ENCODE peak calls at places on chromosomes 11 and 22, in ten cellular contexts. A is Calu3, N is MCF 10A, H is HL-60, O is GM12865, U is endothelial cell of umbilical vein, J is Panc1, Q is fibroblast of pulmonary artery, L is BJ, S is epithelial cell of esophagus. G is an unnamed sample.

GRCh38 chr11:2220173-2220771 is 48.7 kb upstream of the TH start:
- DNase-seq in S (no peak), H (no peak), Q (no peak), A (no peak), N (no peak), U (no peak), L (no peak), O (no peak), J (no peak), G (no peak)

GRCh38 chr11:108754901-108755625 is 90.2 kb downstream of the DDX10 start:
- DNase-seq in H (no peak), J (no peak), O (no peak), Q (peak; percentile 42), L (peak; percentile 14), A (no peak), S (no peak), U (peak; percentile 18), N (peak; percentile 40), G (no peak)

GRCh38 chr11:88709567-88709966 is 356.2 kb downstream of the GRM5 start:
- DNase-seq in N (peak; percentile 4), U (peak; percentile 15), Q (no peak), S (peak; percentile 68), J (peak; percentile 43), L (no peak), O (no peak), A (peak; percentile 69), H (no peak), G (peak; percentile 6)

GRCh38 chr11:128708660-128709059 is 14.8 kb downstream of the FLI1 start:
- DNase-seq in N (no peak), J (no peak), A (no peak), L (no peak), O (no peak), S (no peak), U (no peak), H (no peak), Q (no peak), G (no peak)

GRCh38 chr11:69055598-69056516 is 7.1 kb downstream of the TPCN2 start:
- DNase-seq in O (peak; percentile 95), N (no peak), J (no peak), L (no peak), H (peak; percentile 62), S (no peak), U (no peak), Q (no peak), A (no peak), G (no peak)

GRCh38 chr11:3655548-3655947 is 10.6 kb downstream of the ART1 start:
- DNase-seq in O (no peak), H (no peak), S (no peak), J (no peak), A (no peak), N (no peak), Q (no peak), U (no peak), L (no peak), G (no peak)

GRCh38 chr11:96098511-96099241 is 174.8 kb upstream of the MTMR2 start:
- DNase-seq in Q (peak; percentile 65), J (no peak), S (peak; percentile 45), N (peak; percentile 50), U (no peak), L (no peak), O (no peak), H (no peak), A (peak; percentile 46), G (no peak)

GRCh38 chr11:39786682-39787081 is 1672.8 kb downstream of the LRRC4C start:
- DNase-seq in A (no peak), Q (no peak), J (no peak), H (no peak), L (no peak), N (no peak), U (no peak), O (no peak), S (no peak), G (no peak)

GRCh38 chr11:130476200-130476921 is 27.9 kb downstream of the ADAMTS15 start:
- DNase-seq in A (no peak), S (no peak), Q (no peak), U (no peak), H (no peak), L (no peak), N (no peak), O (no peak), J (no peak), G (no peak)

GRCh38 chr11:4480577-4481539 is 1.6 kb upstream of the OR52K1 start:
- DNase-seq in L (no peak), N (peak; percentile 38), A (no peak), H (peak; percentile 36), O (no peak), J (no peak), Q (no peak), S (peak; percentile 86), U (peak; percentile 66), G (peak; percentile 46)

GRCh38 chr11:72224587-72225410 is at the start of gene INPPL1:
- DNase-seq in O (peak; percentile 60), S (peak; percentile 50), N (peak; percentile 45), Q (peak; percentile 37), J (no peak), L (no peak), H (no peak), U (no peak), A (peak; percentile 48), G (no peak)

GRCh38 chr11:44199298-44199697 is 103.8 kb downstream of the EXT2 start:
- DNase-seq in Q (no peak), L (no peak), S (no peak), N (no peak), O (no peak), H (no peak), U (no peak), J (no peak), A (no peak), G (no peak)

GRCh38 chr11:121226415-121227263 is 65.9 kb upstream of the SC5D start:
- DNase-seq in Q (no peak), S (no peak), L (no peak), A (no peak), N (no peak), J (no peak), H (no peak), U (no peak), O (peak; percentile 71), G (no peak)

GRCh38 chr22:32987081-32987631 is 71.0 kb downstream of the SYN3 start:
- DNase-seq in N (peak; percentile 97), J (no peak), H (no peak), Q (peak; percentile 57), O (no peak), S (peak; percentile 93), A (no peak), U (no peak), L (no peak), G (peak; percentile 44)

GRCh38 chr11:71193431-71193830 is 58.9 kb downstream of the SHANK2 start:
- DNase-seq in U (no peak), L (no peak), S (no peak), H (no peak), Q (no peak), A (no peak), J (no peak), O (no peak), N (no peak), G (no peak)

GRCh38 chr11:86774422-86774821 is 25.9 kb upstream of the PRSS23 start:
- DNase-seq in S (no peak), J (no peak), Q (no peak), N (no peak), U (no peak), H (no peak), A (no peak), L (no peak), O (no peak), G (no peak)

GRCh38 chr22:32880906-32881596 is 79.5 kb downstream of the TIMP3 start:
- DNase-seq in O (no peak), L (no peak), U (peak; percentile 4), Q (peak; percentile 92), S (peak; percentile 34), A (peak; percentile 2), J (no peak), N (no peak), H (no peak), G (no peak)

GRCh38 chr11:68370211-68371111 is 58.1 kb downstream of the LRP5 start:
- DNase-seq in A (no peak), S (no peak), H (peak; percentile 21), J (no peak), L (no peak), N (no peak), O (peak; percentile 94), Q (no peak), U (no peak), G (no peak)

GRCh38 chr22:49040754-49041467 is 786.8 kb downstream of the BRD1 start:
- DNase-seq in L (no peak), N (no peak), O (no peak), A (no peak), S (no peak), H (no peak), J (no peak), U (no peak), Q (no peak), G (no peak)

GRCh38 chr22:49010086-49010863 is 817.4 kb downstream of the BRD1 start:
- DNase-seq in N (no peak), Q (no peak), L (no peak), H (no peak), S (no peak), J (no peak), O (no peak), U (no peak), A (no peak), G (no peak)

GRCh38 chr11:112694813-112695212 is 266.4 kb upstream of the NCAM1 start:
- DNase-seq in O (no peak), A (no peak), L (no peak), J (no peak), N (peak; percentile 45), Q (peak; percentile 6), U (no peak), S (peak; percentile 57), H (no peak), G (peak; percentile 33)

GRCh38 chr11:115462004-115462541 is 42.1 kb downstream of the CADM1 start:
- DNase-seq in J (no peak), N (no peak), U (no peak), O (no peak), H (no peak), A (no peak), Q (no peak), S (no peak), L (no peak), G (no peak)
- TF ChIP-seq CTCF in J (no peak), N (no peak), U (no peak), O (no peak), H (no peak), A (no peak), Q (no peak), S (no peak), L (no peak), G (no peak)

GRCh38 chr11:114197799-114198500 is 98.2 kb upstream of the NNMT start:
- DNase-seq in U (peak; percentile 96), L (peak; percentile 3), O (no peak), Q (peak; percentile 99), A (peak; percentile 47), S (peak; percentile 57), H (no peak), N (peak; percentile 95), J (no peak), G (peak; percentile 68)
- TF ChIP-seq CTCF in U (no peak), L (no peak), O (no peak), Q (no peak), A (no peak), S (peak; percentile 5), H (no peak), N (no peak), J (no peak), G (no peak)

GRCh38 chr11:131584694-131585592 is 214.5 kb downstream of the NTM start:
- DNase-seq in A (no peak), L (no peak), U (no peak), S (no peak), J (no peak), H (no peak), Q (no peak), O (peak; percentile 22), N (no peak), G (no peak)
- TF ChIP-seq CTCF in A (no peak), L (peak; percentile 10), U (no peak), S (no peak), J (peak; percentile 29), H (no peak), Q (no peak), O (peak; percentile 34), N (no peak), G (no peak)

GRCh38 chr22:42901790-42902508 is 44.9 kb upstream of the ARFGAP3 start:
- DNase-seq in N (no peak), A (no peak), H (no peak), L (no peak), U (no peak), O (peak; percentile 24), Q (no peak), J (no peak), S (no peak), G (no peak)
- TF ChIP-seq CTCF in N (no peak), A (peak; percentile 25), H (no peak), L (peak; percentile 15), U (peak; percentile 14), O (peak; percentile 47), Q (peak; percentile 34), J (no peak), S (peak; percentile 39), G (peak; percentile 12)